ENCODE peak calls at places on chromosomes 2 and 18, in nine cellular contexts. I is cardiac fibroblast, B is astrocyte of the spinal cord, A is glutamatergic neuron, K is dorsolateral prefrontal cortex, E is H9, R is AG04450, U is Panc1, Y is HFFc6. O is an unnamed sample.

GRCh38 chr2:80396276-80396675 is 91.7 kb upstream of the LRRTM1 start:
- DNase-seq in I (no peak), B (no peak), A (no peak), K (no peak), E (no peak), R (no peak), U (no peak), Y (no peak), O (no peak)

GRCh38 chr2:3959372-3959771 is 256.0 kb downstream of the DCDC2C start:
- DNase-seq in I (peak), B (peak), A (no peak), K (no peak), E (no peak), R (no peak), U (peak), Y (no peak), O (no peak)

GRCh38 chr2:112597537-112598322 is 13.3 kb downstream of the CHCHD5 start:
- DNase-seq in I (no peak), B (no peak), A (no peak), K (no peak), E (no peak), R (no peak), U (no peak), Y (no peak), O (no peak)

GRCh38 chr2:33859791-33860461 is 260.8 kb upstream of the FAM98A start:
- DNase-seq in I (no peak), B (peak), A (no peak), K (no peak), E (no peak), R (no peak), U (no peak), Y (no peak), O (no peak)

GRCh38 chr2:25983735-25984134 is 1.4 kb upstream of the KIF3C start:
- DNase-seq in I (peak), B (no peak), A (no peak), K (no peak), E (no peak), R (no peak), U (no peak), Y (no peak), O (no peak)

GRCh38 chr2:144358979-144359541 is 160.9 kb downstream of the ZEB2 start:
- DNase-seq in I (peak), B (peak), A (no peak), K (no peak), E (no peak), R (no peak), U (no peak), Y (peak), O (no peak)

GRCh38 chr2:32788106-32788505 is 158.6 kb upstream of the LTBP1 start:
- DNase-seq in I (peak), B (no peak), A (no peak), K (no peak), E (no peak), R (no peak), U (no peak), Y (no peak), O (no peak)

GRCh38 chr2:226461981-226462380 is 337.6 kb downstream of the IRS1 start:
- DNase-seq in I (peak), B (no peak), A (no peak), K (no peak), E (no peak), R (no peak), U (no peak), Y (no peak), O (no peak)

GRCh38 chr18:42719221-42719620 is 396.3 kb downstream of the RIT2 start:
- DNase-seq in I (no peak), B (no peak), A (no peak), K (no peak), E (no peak), R (no peak), U (no peak), Y (no peak), O (no peak)

GRCh38 chr2:224263571-224264043 is 138.3 kb downstream of the FAM124B start:
- DNase-seq in I (peak), B (peak), A (no peak), K (no peak), E (no peak), R (no peak), U (no peak), Y (peak), O (no peak)

GRCh38 chr2:139465789-139466188 is 685.6 kb upstream of the NXPH2 start:
- DNase-seq in I (no peak), B (no peak), A (no peak), K (no peak), E (no peak), R (no peak), U (no peak), Y (no peak), O (no peak)

GRCh38 chr18:9832871-9833270 is 52.9 kb upstream of the TXNDC2 start:
- DNase-seq in I (no peak), B (no peak), A (no peak), K (no peak), E (no peak), R (no peak), U (no peak), Y (no peak), O (no peak)

GRCh38 chr2:119119076-119119710 is 39.4 kb downstream of the C1QL2 start:
- DNase-seq in I (no peak), B (no peak), A (no peak), K (no peak), E (peak), R (no peak), U (no peak), Y (no peak), O (no peak)

GRCh38 chr18:28189400-28190239 is 12.7 kb upstream of the CDH2 start:
- DNase-seq in I (peak), B (peak), A (peak), K (no peak), E (peak), R (peak), U (no peak), Y (peak), O (peak)
- TF ChIP-seq CTCF in I (peak), B (peak), A (peak), K (peak), E (peak), R (peak), U (peak), Y (peak), O (peak)

DNA sequence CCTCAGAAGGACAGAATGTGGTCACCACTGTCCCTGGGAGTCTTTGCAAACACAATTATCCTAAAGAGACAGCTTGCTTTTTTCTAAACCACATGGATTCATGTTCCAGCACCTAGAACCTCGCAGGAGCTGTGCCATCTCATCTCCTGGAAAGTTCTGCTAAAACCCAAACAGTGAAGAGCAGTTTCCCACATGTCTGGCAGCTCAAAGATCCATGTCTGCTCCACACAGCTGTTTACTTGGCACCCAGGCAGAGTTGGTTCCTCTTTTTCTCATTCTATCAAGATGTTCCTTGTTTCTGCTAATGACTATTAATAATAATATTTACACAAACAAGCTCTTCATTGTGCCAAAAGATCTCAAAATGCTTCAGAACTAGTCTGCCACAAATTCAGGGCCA is 30.1 kb upstream of the PID1 start:
- DNase-seq in I (no peak), B (no peak), A (no peak), K (no peak), E (no peak), R (no peak), U (no peak), Y (no peak), O (no peak)
- TF ChIP-seq CTCF in I (no peak), B (no peak), A (no peak), K (no peak), E (no peak), R (no peak), U (no peak), Y (no peak), O (no peak)

GRCh38 chr18:34350778-34351177 is 126.1 kb upstream of the NOL4 start:
- DNase-seq in I (no peak), B (no peak), A (no peak), K (no peak), E (no peak), R (no peak), U (no peak), Y (no peak), O (no peak)

GRCh38 chr18:34354351-34354750 is 129.6 kb upstream of the NOL4 start:
- DNase-seq in I (no peak), B (no peak), A (no peak), K (no peak), E (no peak), R (no peak), U (no peak), Y (no peak), O (no peak)

GRCh38 chr18:34357944-34358580 is 133.3 kb upstream of the NOL4 start:
- DNase-seq in I (no peak), B (no peak), A (no peak), K (no peak), E (no peak), R (no peak), U (no peak), Y (no peak), O (no peak)

GRCh38 chr18:34352385-34353163 is 127.9 kb upstream of the NOL4 start:
- DNase-seq in I (peak), B (peak), A (no peak), K (no peak), E (no peak), R (no peak), U (no peak), Y (no peak), O (no peak)
- TF ChIP-seq CTCF in I (peak), B (peak), A (peak), K (peak), E (peak), R (peak), U (peak), Y (no peak), O (no peak)

DNA sequence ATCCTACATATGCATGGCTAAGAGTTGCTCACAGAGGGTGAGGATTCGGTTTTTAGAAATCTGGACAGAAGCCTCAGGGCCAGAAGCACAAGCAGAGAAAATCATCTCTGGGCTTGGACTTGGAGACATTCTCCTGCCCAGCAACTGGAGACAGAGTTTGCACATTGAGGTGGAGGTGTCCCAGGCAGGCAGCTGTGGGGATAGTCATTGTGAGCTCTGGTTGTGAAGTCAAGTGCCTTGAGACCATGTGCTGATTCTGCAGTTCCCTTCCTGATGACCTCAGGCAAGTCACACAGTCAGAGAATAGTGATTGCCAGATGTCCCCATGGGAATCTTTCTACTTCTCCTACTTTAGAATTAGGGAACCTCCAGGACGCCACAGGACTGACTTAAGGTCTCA is 108.4 kb upstream of the LDAH start:
- DNase-seq in I (no peak), B (no peak), A (no peak), K (no peak), E (no peak), R (no peak), U (no peak), Y (no peak), O (no peak)
- TF ChIP-seq CTCF in I (no peak), B (no peak), A (no peak), K (no peak), E (no peak), R (no peak), U (no peak), Y (no peak), O (no peak)

GRCh38 chr18:26468931-26469340 is 79.4 kb downstream of the KCTD1 start:
- DNase-seq in I (no peak), B (no peak), A (peak), K (no peak), E (peak), R (no peak), U (no peak), Y (no peak), O (no peak)
- TF ChIP-seq CTCF in I (peak), B (peak), A (peak), K (peak), E (peak), R (peak), U (peak), Y (peak), O (peak)

DNA sequence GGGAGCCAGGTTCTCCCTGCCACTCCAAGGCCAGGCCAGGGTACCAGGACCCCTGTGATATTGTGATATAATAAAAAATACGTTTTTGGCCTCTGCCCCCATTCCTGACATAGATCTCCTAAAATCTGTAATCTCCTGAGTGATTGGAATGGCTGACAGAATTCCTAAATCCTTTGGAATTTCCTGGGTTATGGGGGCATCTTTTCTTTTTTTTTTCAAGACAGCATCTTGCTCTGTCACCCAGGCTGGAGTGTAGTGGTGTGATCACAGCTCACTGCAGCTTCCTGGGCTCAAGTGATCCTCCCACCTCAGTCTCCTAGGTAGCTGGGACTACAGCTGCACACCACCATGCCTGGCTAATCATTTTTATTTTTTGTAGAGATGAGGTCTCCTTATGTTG is 26.2 kb upstream of the TUBB6 start:
- DNase-seq in I (no peak), B (no peak), A (no peak), K (no peak), E (no peak), R (no peak), U (no peak), Y (peak), O (no peak)
- TF ChIP-seq CTCF in I (no peak), B (no peak), A (no peak), K (no peak), E (no peak), R (no peak), U (no peak), Y (no peak), O (no peak)

GRCh38 chr2:158967731-158968395 is 577 bp upstream of the TANC1 start:
- DNase-seq in I (peak), B (peak), A (peak), K (peak), E (peak), R (no peak), U (no peak), Y (peak), O (peak)
- TF ChIP-seq CTCF in I (no peak), B (no peak), A (no peak), K (no peak), E (no peak), R (no peak), U (no peak), Y (no peak), O (no peak)

GRCh38 chr2:15939854-15940660 is at the start of gene MYCN:
- DNase-seq in I (peak), B (peak), A (peak), K (peak), E (peak), R (no peak), U (no peak), Y (no peak), O (no peak)
- TF ChIP-seq CTCF in I (no peak), B (no peak), A (peak), K (peak), E (peak), R (no peak), U (peak), Y (peak), O (no peak)

DNA sequence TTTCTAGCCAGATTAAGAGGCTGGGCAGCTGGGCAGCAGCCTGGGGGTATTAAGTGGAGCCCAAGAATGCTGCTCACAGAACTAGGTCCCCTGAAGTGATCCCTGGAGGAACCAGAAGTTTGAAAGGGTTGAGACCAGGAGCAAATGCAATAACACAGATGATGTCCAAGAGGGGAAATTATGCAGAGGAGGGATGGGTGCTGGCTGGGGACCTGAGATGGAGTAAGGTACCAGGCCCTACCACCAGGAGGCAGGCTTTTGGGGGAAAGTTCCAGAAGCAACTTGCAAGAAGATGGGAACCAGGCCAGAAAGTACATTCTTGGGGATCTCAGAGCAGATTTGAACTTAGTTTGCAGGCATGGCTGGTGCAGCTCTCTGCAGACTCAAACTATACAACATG is 175.1 kb downstream of the NCK2 start:
- DNase-seq in I (peak), B (peak), A (peak), K (no peak), E (no peak), R (peak), U (no peak), Y (peak), O (no peak)
- TF ChIP-seq CTCF in I (peak), B (peak), A (peak), K (peak), E (peak), R (peak), U (peak), Y (peak), O (peak)